ENCODE peak calls at places on chromosomes 12 and 14, in eight cellular contexts. N is endodermal cell; B is CD8-positive, alpha-beta memory T cell; V is adipocyte; K is lung; T is IMR-90; Q is OCI-LY7; J is aorta. Y is an unnamed sample.

GRCh38 chr14:61127099-61127498 is 146.1 kb downstream of the SLC38A6 start:
- DNase-seq in N (no peak), B (no peak), V (no peak), K (no peak), T (no peak), Q (no peak), J (no peak), Y (no peak)

GRCh38 chr14:100592461-100592871 is 5.2 kb upstream of the BEGAIN start:
- DNase-seq in N (peak; percentile 37), B (no peak), V (no peak), K (no peak), T (no peak), Q (no peak), J (peak; percentile 69), Y (no peak)

GRCh38 chr12:122336015-122336946 is 70.0 kb upstream of the VPS33A start:
- DNase-seq in N (peak; percentile 76), B (peak; percentile 22), V (peak; percentile 53), K (no peak), T (peak; percentile 34), Q (peak; percentile 69), J (no peak), Y (peak; percentile 36)

GRCh38 chr14:100288382-100289185 is 17.7 kb downstream of the SLC25A29 start:
- DNase-seq in N (no peak), B (no peak), V (no peak), K (no peak), T (peak; percentile 16), Q (no peak), J (peak; percentile 54), Y (no peak)

GRCh38 chr12:47441490-47441889 is 264.3 kb downstream of the RPAP3 start:
- DNase-seq in N (no peak), B (no peak), V (no peak), K (no peak), T (no peak), Q (no peak), J (no peak), Y (no peak)

GRCh38 chr12:81699572-81699971 is 59.6 kb downstream of the PPFIA2 start:
- DNase-seq in N (no peak), B (no peak), V (peak; percentile 33), K (no peak), T (no peak), Q (no peak), J (no peak), Y (no peak)

GRCh38 chr12:115506822-115507629 is 770.5 kb downstream of the MED13L start:
- DNase-seq in N (peak; percentile 82), B (no peak), V (no peak), K (no peak), T (no peak), Q (no peak), J (no peak), Y (no peak)

GRCh38 chr12:18696971-18697602 is 40.7 kb downstream of the PLCZ1 start:
- DNase-seq in N (no peak), B (no peak), V (peak; percentile 70), K (no peak), T (peak; percentile 80), Q (no peak), J (no peak), Y (no peak)

GRCh38 chr12:115752913-115753726 is 524.4 kb downstream of the MED13L start:
- DNase-seq in N (peak; percentile 78), B (peak; percentile 1), V (peak; percentile 95), K (peak; percentile 36), T (peak; percentile 77), Q (peak; percentile 44), J (no peak), Y (no peak)

GRCh38 chr12:7327913-7328312 is 24.0 kb downstream of the ACSM4 start:
- DNase-seq in N (no peak), B (no peak), V (no peak), K (no peak), T (no peak), Q (no peak), J (no peak), Y (no peak)

GRCh38 chr14:51855234-51855633 is 5.2 kb upstream of the GNG2 start:
- DNase-seq in N (no peak), B (no peak), V (peak; percentile 72), K (no peak), T (peak; percentile 83), Q (no peak), J (no peak), Y (no peak)

GRCh38 chr14:56374421-56374820 is 205.2 kb upstream of the TMEM260 start:
- DNase-seq in N (no peak), B (no peak), V (no peak), K (no peak), T (no peak), Q (no peak), J (no peak), Y (no peak)

GRCh38 chr12:45756666-45757065 is 27.2 kb downstream of the ARID2 start:
- DNase-seq in N (peak; percentile 48), B (no peak), V (no peak), K (no peak), T (peak; percentile 51), Q (no peak), J (no peak), Y (no peak)

GRCh38 chr14:92759679-92760523 is 11.5 kb upstream of the LGMN start:
- DNase-seq in N (no peak), B (no peak), V (no peak), K (no peak), T (no peak), Q (peak; percentile 21), J (no peak), Y (peak; percentile 62)

GRCh38 chr12:96060041-96060440 is 24.7 kb upstream of the LTA4H start:
- DNase-seq in N (no peak), B (no peak), V (no peak), K (no peak), T (no peak), Q (no peak), J (no peak), Y (no peak)

GRCh38 chr14:64422006-64422405 is 33.9 kb downstream of the MTHFD1 start:
- DNase-seq in N (no peak), B (no peak), V (no peak), K (no peak), T (no peak), Q (no peak), J (no peak), Y (no peak)
- H3K36me3 ChIP-seq in N (peaks cover 52% of the 10 kb centered on the region), B (peaks cover 3% of the 10 kb centered on the region), V (peaks cover 87% of the 10 kb centered on the region), K (peaks cover 35% of the 10 kb centered on the region), T (peaks cover 17% of the 10 kb centered on the region), Q (peaks cover 92% of the 10 kb centered on the region), J (peaks cover 7% of the 10 kb centered on the region), Y (peaks cover 57% of the 10 kb centered on the region)

DNA sequence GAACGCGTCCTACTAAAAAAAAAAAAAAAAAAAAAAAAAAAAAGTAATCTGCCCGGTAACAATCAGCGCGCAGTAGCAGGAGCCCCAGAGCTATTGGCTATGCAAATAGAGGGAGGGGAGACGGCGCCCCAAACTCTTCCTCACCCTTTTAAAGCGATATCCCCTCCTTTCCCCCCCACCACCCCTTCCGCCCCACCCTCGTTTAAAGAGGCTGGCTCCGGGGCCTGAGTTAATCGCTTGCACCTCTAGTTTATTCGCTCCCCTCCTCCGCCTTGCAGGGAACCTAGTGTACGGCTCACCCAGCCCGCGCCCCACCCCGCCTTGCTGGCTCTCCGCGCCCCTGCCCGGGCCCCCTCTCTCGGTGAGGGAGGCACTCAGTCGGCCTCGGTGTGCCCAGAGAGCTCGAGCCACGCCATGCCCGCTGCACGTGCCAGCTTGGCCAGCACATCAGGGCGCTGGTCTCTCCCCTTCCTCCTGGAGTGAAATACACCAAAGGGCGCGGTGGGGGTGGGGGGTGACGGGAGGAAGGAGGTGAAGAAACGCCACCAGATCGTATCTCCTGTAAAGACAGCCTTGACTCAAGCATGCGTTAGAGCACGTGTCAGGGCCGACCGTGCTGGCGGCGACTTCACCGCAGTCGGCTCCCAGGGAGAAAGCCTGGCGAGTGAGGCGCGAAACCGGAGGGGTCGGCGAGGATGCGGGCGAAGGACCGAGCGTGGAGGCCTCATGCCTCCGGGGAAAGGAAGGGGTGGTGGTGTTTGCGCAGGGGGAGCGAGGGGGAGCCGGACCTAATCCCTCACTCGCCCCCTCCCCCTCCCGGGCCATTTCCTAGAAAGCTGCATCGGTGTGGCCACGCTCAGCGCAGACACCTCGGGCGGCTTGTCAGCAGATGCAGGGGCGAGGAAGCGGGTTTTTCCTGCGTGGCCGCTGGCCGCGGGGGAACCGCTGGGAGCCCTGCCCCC is 1.3 kb upstream of the CCND2 start:
- DNase-seq in N (peak; percentile 93), B (peak; percentile 85), V (peak; percentile 57), K (peak; percentile 78), T (peak; percentile 6), Q (peak; percentile 21), J (peak; percentile 88), Y (peak; percentile 85)
- H3K4me3 ChIP-seq in N (peak overlapping the region; percentile 95), B (peak overlapping the region; percentile 91), V (peak overlapping the region; percentile 78), K (no peak overlapping the region), T (peak overlapping the region; percentile 14), Q (peak overlapping the region; percentile 30), J (no peak overlapping the region), Y (peak overlapping the region; percentile 88)

DNA sequence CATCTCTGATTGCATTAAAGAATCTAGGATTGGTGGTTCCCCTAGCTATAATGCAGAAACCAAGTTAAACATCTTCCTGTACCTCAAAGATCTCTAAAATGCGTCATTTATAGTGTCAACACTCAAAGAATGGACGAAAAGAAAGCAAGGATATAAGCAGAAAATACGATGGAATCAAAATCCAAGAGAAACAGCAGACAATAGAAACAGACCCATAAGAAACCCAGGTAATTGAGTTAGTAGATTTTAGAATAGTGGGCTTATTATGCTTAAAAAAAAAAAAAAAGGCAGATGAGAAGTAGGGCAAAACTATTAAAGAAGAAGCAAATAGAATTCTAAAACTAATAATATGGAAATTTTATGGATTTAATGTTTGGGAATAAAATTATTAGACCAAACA is 44.4 kb downstream of the USP15 start:
- DNase-seq in N (no peak), B (no peak), V (no peak), K (no peak), T (no peak), Q (no peak), J (no peak), Y (no peak)
- H3K36me3 ChIP-seq in N (peaks cover 43% of the 10 kb centered on the region), B (peaks cover 29% of the 10 kb centered on the region), V (peaks cover 50% of the 10 kb centered on the region), K (peaks cover 19% of the 10 kb centered on the region), T (peaks cover 14% of the 10 kb centered on the region), Q (peaks cover 68% of the 10 kb centered on the region), J (no peaks in the 10 kb centered on the region), Y (peaks cover 72% of the 10 kb centered on the region)

GRCh38 chr14:21258889-21259787 is 10.1 kb downstream of the HNRNPC start:
- DNase-seq in N (no peak), B (no peak), V (no peak), K (no peak), T (no peak), Q (no peak), J (no peak), Y (no peak)

GRCh38 chr14:21264025-21264801 is 5.0 kb downstream of the HNRNPC start:
- DNase-seq in N (no peak), B (no peak), V (peak; percentile 71), K (no peak), T (peak; percentile 91), Q (no peak), J (no peak), Y (no peak)

GRCh38 chr14:21261824-21262223 is 7.4 kb downstream of the HNRNPC start:
- DNase-seq in N (no peak), B (no peak), V (no peak), K (no peak), T (no peak), Q (no peak), J (no peak), Y (no peak)

GRCh38 chr14:21263284-21264024 is 5.8 kb downstream of the HNRNPC start:
- DNase-seq in N (no peak), B (no peak), V (peak; percentile 28), K (no peak), T (peak; percentile 49), Q (no peak), J (no peak), Y (no peak)

DNA sequence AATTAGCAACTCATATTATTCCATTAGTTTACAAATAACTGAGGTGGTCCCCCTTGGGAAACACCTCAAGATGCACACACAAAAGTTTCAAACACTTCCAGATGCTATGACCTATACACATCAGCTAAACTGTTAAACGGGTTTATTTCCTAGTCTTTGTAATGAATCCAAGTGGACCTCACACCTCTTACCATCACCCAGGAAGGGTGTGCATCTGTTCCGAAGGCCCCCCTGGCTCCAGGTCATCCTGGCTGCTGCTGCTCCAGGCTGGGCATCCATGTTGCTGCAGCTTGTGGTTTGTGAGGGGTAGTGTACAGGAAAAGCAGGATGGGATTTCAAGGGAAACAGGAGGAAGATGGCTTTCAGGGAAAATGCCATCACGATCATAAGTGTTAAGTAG is 6.8 kb downstream of the HNRNPC start:
- DNase-seq in N (no peak), B (no peak), V (no peak), K (no peak), T (no peak), Q (no peak), J (peak; percentile 33), Y (no peak)
- H3K4me3 ChIP-seq in N (peak overlapping the region; percentile 37), B (peak overlapping the region; percentile 24), V (peak overlapping the region; percentile 20), K (no peak overlapping the region), T (no peak overlapping the region), Q (no peak overlapping the region), J (no peak overlapping the region), Y (peak overlapping the region; percentile 98)

Y was measured in CD4-positive, CD25-positive, alpha-beta regulatory T cell.